ENCODE peak calls at places on chromosomes 12 and 14, in nine cellular contexts. D is T-helper 9 cell; W is NCI-H2171 treated with DMSO at 0.1 percent for 48 hours; A is CD8-positive, alpha-beta memory T cell; P is caudate nucleus; O is neural progenitor cell; Q is skeletal muscle cell; M is activated CD8-positive, alpha-beta memory T cell treated with anti-CD3 and anti-CD28 coated beads for 1 hour; I is activated gamma-delta T cell. U is an unnamed sample.

GRCh38 chr12:3103806-3104205 is 26.6 kb downstream of the TSPAN9 start:
- DNase-seq in P (no peak), O (no peak), D (no peak), I (no peak), Q (no peak), A (no peak), M (no peak), W (no peak), U (no peak)

GRCh38 chr12:67649165-67650126 is 901 bp downstream of the DYRK2 start:
- DNase-seq in W (no peak), I (peak), M (no peak), O (peak), P (peak), D (peak), Q (no peak), A (peak), U (no peak)

GRCh38 chr14:103679351-103679750 is 35.9 kb downstream of the XRCC3 start:
- DNase-seq in I (no peak), W (peak), O (peak), D (no peak), P (no peak), M (no peak), A (peak), Q (no peak), U (no peak)

GRCh38 chr12:94010307-94010706 is 138.1 kb upstream of the PLXNC1 start:
- DNase-seq in P (no peak), Q (no peak), W (no peak), M (no peak), D (no peak), I (no peak), O (peak), A (no peak), U (no peak)

GRCh38 chr12:28425531-28425930 is 235.3 kb downstream of the CCDC91 start:
- DNase-seq in M (no peak), P (no peak), I (no peak), A (no peak), D (no peak), W (no peak), Q (no peak), O (no peak), U (no peak)

GRCh38 chr14:102183922-102184677 is 44.4 kb downstream of the WDR20 start:
- DNase-seq in A (no peak), W (peak), Q (no peak), P (no peak), I (no peak), O (peak), D (no peak), M (no peak), U (no peak)

GRCh38 chr14:69651653-69652052 is 40.3 kb downstream of the SUSD6 start:
- DNase-seq in Q (no peak), A (no peak), D (no peak), P (no peak), M (no peak), W (no peak), I (no peak), O (no peak), U (no peak)

GRCh38 chr12:124856132-124856841 is 7.4 kb downstream of the SCARB1 start:
- DNase-seq in I (no peak), A (no peak), Q (no peak), D (no peak), O (no peak), M (no peak), W (no peak), P (no peak), U (no peak)

GRCh38 chr12:116196226-116196625 is 81.3 kb downstream of the MED13L start:
- DNase-seq in O (no peak), A (no peak), D (no peak), M (no peak), I (no peak), Q (no peak), P (no peak), W (no peak), U (no peak)

GRCh38 chr14:41986726-41987125 is 380.1 kb downstream of the LRFN5 start:
- DNase-seq in Q (no peak), M (no peak), W (no peak), D (no peak), A (no peak), O (no peak), P (no peak), I (no peak), U (no peak)

GRCh38 chr12:66132408-66132807 is 1.9 kb upstream of the LLPH start:
- DNase-seq in M (no peak), P (no peak), A (no peak), W (no peak), D (no peak), O (no peak), Q (peak), I (no peak), U (no peak)

GRCh38 chr14:71647086-71647784 is 285.0 kb upstream of the RGS6 start:
- DNase-seq in W (no peak), M (no peak), Q (no peak), I (no peak), O (peak), D (no peak), P (no peak), A (no peak), U (no peak)

GRCh38 chr14:22432348-22432976 is 156.6 kb downstream of the DAD1 start:
- DNase-seq in A (no peak), Q (peak), I (no peak), O (no peak), M (no peak), W (peak), P (peak), D (no peak), U (peak)

GRCh38 chr12:104505095-104505819 is 48.5 kb downstream of the CHST11 start:
- DNase-seq in A (no peak), Q (no peak), O (no peak), D (no peak), I (no peak), M (no peak), W (no peak), P (no peak), U (no peak)

GRCh38 chr12:24630446-24630845 is 318.5 kb downstream of the BCAT1 start:
- DNase-seq in A (no peak), D (no peak), M (no peak), I (no peak), W (no peak), O (peak), P (no peak), Q (no peak), U (no peak)

GRCh38 chr14:100664841-100665425 is 61.8 kb upstream of the DLK1 start:
- DNase-seq in Q (peak), W (no peak), I (no peak), A (no peak), M (no peak), P (no peak), D (no peak), O (no peak), U (no peak)

GRCh38 chr12:10634427-10634826 is 21.0 kb upstream of the MAGOHB start:
- DNase-seq in W (no peak), I (no peak), O (no peak), A (no peak), M (no peak), D (no peak), P (no peak), Q (peak), U (no peak)

GRCh38 chr12:122848471-122849351 is 13.5 kb downstream of the HIP1R start:
- DNase-seq in Q (no peak), M (no peak), D (no peak), P (no peak), I (no peak), W (no peak), A (no peak), O (no peak), U (no peak)

GRCh38 chr14:89374908-89375307 is 42.1 kb downstream of the FOXN3 start:
- DNase-seq in M (no peak), I (no peak), A (no peak), Q (no peak), D (no peak), O (no peak), W (no peak), P (no peak), U (no peak)

GRCh38 chr12:132279184-132279889 is 50.1 kb downstream of the GALNT9 start:
- DNase-seq in D (no peak), O (no peak), W (no peak), Q (no peak), I (no peak), M (no peak), A (no peak), P (no peak), U (no peak)

GRCh38 chr12:6772331-6772695 is at the start of gene LAG3:
- DNase-seq in I (peak), P (no peak), D (no peak), A (no peak), M (no peak), W (no peak), O (no peak), Q (no peak), U (no peak)

GRCh38 chr14:51996148-51996746 is 6.9 kb downstream of the RTRAF start:
- DNase-seq in W (no peak), M (no peak), A (peak), D (no peak), O (peak), Q (no peak), I (no peak), P (no peak), U (peak)

GRCh38 chr12:13452955-13453570 is 256.5 kb downstream of the EMP1 start:
- DNase-seq in O (no peak), P (peak), M (no peak), D (no peak), W (no peak), A (no peak), Q (no peak), I (no peak), U (no peak)

GRCh38 chr12:113762155-113762848 is 203.8 kb downstream of the RBM19 start:
- DNase-seq in M (no peak), P (no peak), O (peak), I (no peak), W (peak), D (no peak), A (no peak), Q (no peak), U (no peak)

GRCh38 chr14:68097727-68098126 is 278.1 kb downstream of the RAD51B start:
- DNase-seq in A (no peak), W (no peak), I (no peak), Q (no peak), O (no peak), D (no peak), M (no peak), P (no peak), U (no peak)

GRCh38 chr12:124851344-124851743 is 12.3 kb downstream of the SCARB1 start:
- DNase-seq in I (no peak), O (no peak), D (no peak), M (no peak), W (no peak), P (no peak), Q (no peak), A (no peak), U (no peak)